ENCODE peak calls at places on chromosomes 7 and 10, in seven cellular contexts. U is A172, I is RWPE1, S is brain microvascular endothelial cell, M is GM12864, F is hepatocyte, Z is activated T-cell treated with anti-CD3 and anti-CD28 coated beads for 4 hours. K is an unnamed sample.

GRCh38 chr10:122348512-122348911 is 26.0 kb upstream of the PLEKHA1 start:
- DNase-seq in U (no peak), I (no peak), S (no peak), M (no peak), F (no peak), Z (no peak), K (no peak)

GRCh38 chr7:64045301-64046040 is at the start of gene ZNF727:
- DNase-seq in U (no peak), I (no peak), S (no peak), M (no peak), F (no peak), Z (no peak), K (no peak)

GRCh38 chr10:79938728-79939380 is 10.1 kb downstream of the SFTPD start:
- DNase-seq in U (no peak), I (no peak), S (no peak), M (peak; percentile 25), F (no peak), Z (peak; percentile 3), K (no peak)

GRCh38 chr10:91756286-91756685 is 41.9 kb upstream of the TNKS2 start:
- DNase-seq in U (no peak), I (no peak), S (peak; percentile 45), M (no peak), F (no peak), Z (no peak), K (peak; percentile 18)

GRCh38 chr10:26556756-26557640 is 118.9 kb downstream of the APBB1IP start:
- DNase-seq in U (peak; percentile 75), I (peak; percentile 51), S (peak; percentile 40), M (no peak), F (peak; percentile 66), Z (peak; percentile 24), K (peak; percentile 66)

GRCh38 chr10:98309366-98310355 is 41.7 kb upstream of the LOXL4 start:
- DNase-seq in U (peak; percentile 79), I (peak; percentile 86), S (peak; percentile 71), M (no peak), F (peak; percentile 88), Z (no peak), K (peak; percentile 92)

GRCh38 chr10:72812415-72812797 is 81.1 kb upstream of the OIT3 start:
- DNase-seq in U (no peak), I (peak; percentile 33), S (no peak), M (no peak), F (no peak), Z (no peak), K (peak; percentile 8)

GRCh38 chr10:71512213-71512745 is 115.6 kb downstream of the CDH23 start:
- DNase-seq in U (no peak), I (no peak), S (no peak), M (no peak), F (no peak), Z (no peak), K (no peak)

GRCh38 chr10:119201233-119201632 is 6.1 kb upstream of the GRK5 start:
- DNase-seq in U (no peak), I (peak; percentile 36), S (no peak), M (no peak), F (no peak), Z (no peak), K (no peak)

GRCh38 chr10:29113251-29113945 is 175.5 kb upstream of the LYZL1 start:
- DNase-seq in U (no peak), I (no peak), S (no peak), M (no peak), F (peak; percentile 56), Z (no peak), K (no peak)

GRCh38 chr7:149732611-149733010 is 40.8 kb downstream of the ZNF467 start:
- DNase-seq in U (no peak), I (no peak), S (no peak), M (no peak), F (no peak), Z (no peak), K (no peak)

GRCh38 chr7:33248663-33249062 is 119.3 kb downstream of the BBS9 start:
- DNase-seq in U (no peak), I (no peak), S (no peak), M (no peak), F (no peak), Z (no peak), K (no peak)

GRCh38 chr7:33425385-33425784 is 296.0 kb downstream of the BBS9 start:
- DNase-seq in U (no peak), I (no peak), S (no peak), M (no peak), F (peak; percentile 15), Z (no peak), K (no peak)

GRCh38 chr10:71572962-71573361 is 146.6 kb downstream of the C10orf105 start:
- DNase-seq in U (no peak), I (no peak), S (no peak), M (no peak), F (no peak), Z (no peak), K (no peak)

GRCh38 chr10:91339729-91340128 is 70.4 kb upstream of the HECTD2 start:
- DNase-seq in U (no peak), I (no peak), S (no peak), M (no peak), F (no peak), Z (no peak), K (no peak)

GRCh38 chr7:97006146-97006950 is 995 bp downstream of the DLX6 start:
- DNase-seq in U (no peak), I (peak; percentile 49), S (no peak), M (no peak), F (peak; percentile 59), Z (no peak), K (peak; percentile 38)

GRCh38 chr10:11153245-11153644 is 135.6 kb downstream of the CELF2 start:
- DNase-seq in U (no peak), I (no peak), S (no peak), M (no peak), F (no peak), Z (no peak), K (no peak)